ENCODE peak calls at places on chromosomes 7 and 10, in seven cellular contexts. K, H, Q, C, Y, R and L are unnamed samples.

GRCh38 chr7:55366461-55367138 is 1.5 kb downstream of the LANCL2 start:
- DNase-seq in K (peak), H (no peak), Q (peak), C (no peak), Y (no peak), R (no peak), L (no peak)

GRCh38 chr7:90816511-90817142 is 220.5 kb downstream of the CDK14 start:
- DNase-seq in K (peak), H (no peak), Q (peak), C (no peak), Y (no peak), R (peak), L (peak)

GRCh38 chr7:118057404-118057803 is 126.6 kb upstream of the LSM8 start:
- DNase-seq in K (no peak), H (no peak), Q (peak), C (no peak), Y (no peak), R (no peak), L (peak)

GRCh38 chr7:149727541-149728476 is 45.6 kb downstream of the ZNF467 start:
- DNase-seq in K (no peak), H (no peak), Q (no peak), C (no peak), Y (no peak), R (no peak), L (no peak)

GRCh38 chr10:13743101-13743693 is 156.4 kb downstream of the PRPF18 start:
- DNase-seq in K (no peak), H (peak), Q (no peak), C (no peak), Y (no peak), R (no peak), L (no peak)

GRCh38 chr10:22573820-22574569 is 140.4 kb downstream of the PIP4K2A start:
- DNase-seq in K (peak), H (no peak), Q (no peak), C (no peak), Y (no peak), R (peak), L (no peak)

GRCh38 chr10:77641788-77642397 is 4.3 kb upstream of the KCNMA1 start:
- DNase-seq in K (peak), H (peak), Q (peak), C (peak), Y (no peak), R (peak), L (peak)

GRCh38 chr7:43922726-43923125 is 3.5 kb upstream of the UBE2D4 start:
- DNase-seq in K (no peak), H (no peak), Q (no peak), C (no peak), Y (no peak), R (no peak), L (no peak)

GRCh38 chr10:500876-501275 is 188.6 kb downstream of the DIP2C start:
- DNase-seq in K (peak), H (peak), Q (no peak), C (no peak), Y (no peak), R (peak), L (no peak)

GRCh38 chr7:18119985-18120384 is 92.3 kb upstream of the PRPS1L1 start:
- DNase-seq in K (peak), H (no peak), Q (peak), C (no peak), Y (no peak), R (peak), L (no peak)

GRCh38 chr7:94491410-94491809 is 18.2 kb upstream of the CASD1 start:
- DNase-seq in K (no peak), H (no peak), Q (no peak), C (no peak), Y (no peak), R (no peak), L (no peak)

GRCh38 chr7:29642494-29643155 is 79.0 kb downstream of the PRR15 start:
- DNase-seq in K (peak), H (no peak), Q (no peak), C (no peak), Y (no peak), R (no peak), L (no peak)

GRCh38 chr7:23531794-23532489 is at the start of gene TRA2A:
- DNase-seq in K (peak), H (peak), Q (peak), C (peak), Y (peak), R (peak), L (peak)

GRCh38 chr7:47180268-47180826 is 401.6 kb downstream of the TNS3 start:
- DNase-seq in K (peak), H (no peak), Q (peak), C (no peak), Y (peak), R (peak), L (no peak)

GRCh38 chr10:103678104-103678526 is 177.3 kb downstream of the SH3PXD2A start:
- DNase-seq in K (peak), H (peak), Q (peak), C (peak), Y (peak), R (peak), L (peak)

DNA sequence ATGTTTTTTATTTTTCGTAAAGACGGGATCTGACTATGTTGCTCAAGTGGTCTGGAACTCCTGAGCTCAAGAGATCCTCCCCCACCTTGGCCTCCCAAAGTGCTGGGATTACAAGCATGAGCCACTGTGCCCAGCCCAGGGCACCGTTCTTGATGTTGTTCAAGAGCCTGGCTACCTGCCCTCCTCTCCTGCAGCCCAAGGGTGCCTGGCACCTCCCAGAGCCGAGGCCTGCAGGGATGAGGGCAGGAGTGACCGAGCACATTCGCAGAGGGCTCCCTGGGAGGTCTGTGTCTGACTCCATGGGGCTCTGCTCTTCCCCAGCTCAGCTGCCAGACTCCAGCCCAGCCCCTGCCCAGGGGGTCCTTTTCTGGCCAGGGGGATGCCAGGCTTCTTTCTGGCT is 15.4 kb downstream of the SH2B2 start:
- DNase-seq in K (no peak), H (no peak), Q (no peak), C (no peak), Y (no peak), R (no peak), L (no peak)
- H3K4me3 ChIP-seq in K (no peak), H (no peak), Q (no peak), C (no peak), Y (no peak), R (no peak), L (no peak)

GRCh38 chr7:102282465-102283362 is 4.0 kb upstream of the SH2B2 start:
- DNase-seq in K (no peak), H (no peak), Q (no peak), C (no peak), Y (no peak), R (no peak), L (no peak)

GRCh38 chr7:102285541-102286236 is 979 bp upstream of the SH2B2 start:
- DNase-seq in K (no peak), H (no peak), Q (no peak), C (no peak), Y (no peak), R (no peak), L (no peak)

GRCh38 chr7:102283477-102284189 is 3.0 kb upstream of the SH2B2 start:
- DNase-seq in K (no peak), H (no peak), Q (no peak), C (no peak), Y (no peak), R (no peak), L (no peak)

GRCh38 chr7:102284891-102285540 is 1.7 kb upstream of the SH2B2 start:
- DNase-seq in K (no peak), H (no peak), Q (no peak), C (no peak), Y (peak), R (no peak), L (no peak)

GRCh38 chr7:102284399-102284798 is 2.3 kb upstream of the SH2B2 start:
- DNase-seq in K (no peak), H (no peak), Q (no peak), C (no peak), Y (no peak), R (no peak), L (no peak)
- H3K4me3 ChIP-seq in K (no peak), H (no peak), Q (no peak), C (no peak), Y (no peak), R (no peak), L (no peak)

GRCh38 chr7:120229094-120229493 is 43.9 kb upstream of the KCND2 start:
- DNase-seq in K (peak), H (no peak), Q (no peak), C (no peak), Y (no peak), R (no peak), L (no peak)

DNA sequence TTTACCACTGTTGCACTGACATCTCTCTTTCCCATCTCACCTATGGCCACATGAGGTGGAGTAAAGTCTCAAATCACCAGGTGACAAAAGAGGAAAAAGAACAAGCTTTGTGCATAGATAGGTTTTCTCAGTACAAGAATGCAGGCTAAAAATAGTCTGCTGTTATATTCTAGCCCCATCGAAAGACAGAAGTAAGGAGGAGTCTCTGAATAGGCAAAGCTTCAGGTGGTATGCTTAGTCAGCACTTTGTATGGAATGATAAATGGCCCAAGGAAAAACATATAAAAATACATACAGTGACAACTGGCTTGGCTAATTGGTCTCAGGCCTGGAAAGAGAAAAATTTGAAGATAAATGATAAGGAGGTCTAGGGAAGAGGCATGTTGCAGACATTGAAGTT is 39.6 kb upstream of the KCND2 start:
- DNase-seq in K (no peak), H (no peak), Q (no peak), C (no peak), Y (no peak), R (no peak), L (no peak)
- H3K4me3 ChIP-seq in K (no peak), H (no peak), Q (no peak), C (no peak), Y (no peak), R (no peak), L (no peak)

GRCh38 chr7:2699289-2699620 is 11.3 kb downstream of the AMZ1 start:
- DNase-seq in K (no peak), H (no peak), Q (no peak), C (no peak), Y (no peak), R (no peak), L (no peak)
- H3K4me3 ChIP-seq in K (no peak), H (no peak), Q (no peak), C (no peak), Y (no peak), R (no peak), L (no peak)

GRCh38 chr7:41162612-41163011 is 540.3 kb downstream of the INHBA start:
- DNase-seq in K (no peak), H (no peak), Q (peak), C (no peak), Y (no peak), R (peak), L (peak)

GRCh38 chr7:41161188-41161587 is 541.7 kb downstream of the INHBA start:
- DNase-seq in K (no peak), H (no peak), Q (no peak), C (no peak), Y (no peak), R (no peak), L (no peak)

GRCh38 chr7:41169307-41169706 is 533.6 kb downstream of the INHBA start:
- DNase-seq in K (no peak), H (no peak), Q (peak), C (no peak), Y (no peak), R (no peak), L (no peak)

GRCh38 chr7:41164440-41164839 is 538.5 kb downstream of the INHBA start:
- DNase-seq in K (no peak), H (no peak), Q (no peak), C (no peak), Y (no peak), R (peak), L (no peak)

GRCh38 chr7:41163991-41164390 is 538.9 kb downstream of the INHBA start:
- DNase-seq in K (no peak), H (no peak), Q (no peak), C (no peak), Y (no peak), R (no peak), L (no peak)
- H3K4me3 ChIP-seq in K (no peak), H (no peak), Q (no peak), C (no peak), Y (no peak), R (no peak), L (no peak)